ENCODE peak calls at places on chromosomes 12 and 14, in five cellular contexts. I, S, V, T and E are unnamed samples.

GRCh38 chr14:21840765-21841164 is 167.1 kb upstream of the OR4E1 start:
- DNase-seq in I (peak), S (no peak), V (no peak), T (no peak), E (no peak)

GRCh38 chr12:40691913-40692616 is at the start of gene CNTN1:
- DNase-seq in I (peak), S (peak), V (peak), T (no peak), E (peak)

GRCh38 chr12:67161322-67161918 is 107.7 kb upstream of the CAND1 start:
- DNase-seq in I (peak), S (peak), V (no peak), T (peak), E (peak)

GRCh38 chr12:118488034-118488433 is 111.7 kb downstream of the SUDS3 start:
- DNase-seq in I (no peak), S (no peak), V (no peak), T (no peak), E (no peak)

GRCh38 chr14:98913967-98914620 is 357.9 kb downstream of the BCL11B start:
- DNase-seq in I (no peak), S (no peak), V (no peak), T (no peak), E (no peak)

GRCh38 chr12:132029503-132030300 is 80.0 kb downstream of the EP400 start:
- DNase-seq in I (no peak), S (no peak), V (no peak), T (no peak), E (no peak)

GRCh38 chr12:57471661-57472060 is 8.0 kb downstream of the ARHGAP9 start:
- DNase-seq in I (no peak), S (no peak), V (no peak), T (no peak), E (no peak)

GRCh38 chr12:27161458-27162228 is 79.3 kb upstream of the C12orf71 start:
- DNase-seq in I (no peak), S (no peak), V (no peak), T (no peak), E (no peak)

GRCh38 chr12:32457251-32458025 is 58.1 kb downstream of the FGD4 start:
- DNase-seq in I (no peak), S (peak), V (no peak), T (no peak), E (no peak)

GRCh38 chr12:75690556-75690955 is 179.1 kb upstream of the KRR1 start:
- DNase-seq in I (peak), S (peak), V (no peak), T (no peak), E (no peak)

GRCh38 chr14:75013290-75013689 is 10.6 kb downstream of the EIF2B2 start:
- DNase-seq in I (no peak), S (no peak), V (no peak), T (no peak), E (no peak)

GRCh38 chr12:104480826-104481457 is 24.2 kb downstream of the CHST11 start:
- DNase-seq in I (no peak), S (peak), V (peak), T (no peak), E (no peak)